ENCODE peak calls at places on chromosomes 12 and 14, in nine cellular contexts. One of them, this sample, is unnamed. For H3K36me3, the result is how much of the 10 kb centered on the place peaks cover.

GRCh38 chr12:66014818-66015217 is 115.7 kb downstream of the LLPH start:
- DNase-seq in CD8-positive, alpha-beta T cell: no peak
- DNase-seq in left ventricle myocardium inferior: no peak
- DNase-seq in HCT116: no peak
- DNase-seq in cardiac muscle cell: no peak
- DNase-seq in heart right ventricle: no peak
- DNase-seq in hepatocyte: no peak
- DNase-seq in fibroblast of lung: peak
- DNase-seq in tibial nerve: no peak
- DNase-seq in this sample: no peak

GRCh38 chr12:27821259-27821973 is 41.4 kb upstream of the MANSC4 start:
- DNase-seq in tibial nerve: peak
- DNase-seq in HCT116: peak
- DNase-seq in CD8-positive, alpha-beta T cell: no peak
- DNase-seq in heart right ventricle: peak
- DNase-seq in fibroblast of lung: peak
- DNase-seq in left ventricle myocardium inferior: no peak
- DNase-seq in cardiac muscle cell: peak
- DNase-seq in hepatocyte: peak
- DNase-seq in this sample: no peak

GRCh38 chr12:95462081-95462480 is 11.9 kb upstream of the METAP2 start:
- DNase-seq in HCT116: no peak
- DNase-seq in heart right ventricle: no peak
- DNase-seq in tibial nerve: no peak
- DNase-seq in CD8-positive, alpha-beta T cell: no peak
- DNase-seq in fibroblast of lung: no peak
- DNase-seq in hepatocyte: no peak
- DNase-seq in cardiac muscle cell: no peak
- DNase-seq in left ventricle myocardium inferior: no peak
- DNase-seq in this sample: no peak

GRCh38 chr14:59417301-59417700 is 47.9 kb downstream of the GPR135 start:
- DNase-seq in hepatocyte: no peak
- DNase-seq in left ventricle myocardium inferior: no peak
- DNase-seq in HCT116: no peak
- DNase-seq in cardiac muscle cell: no peak
- DNase-seq in CD8-positive, alpha-beta T cell: no peak
- DNase-seq in tibial nerve: no peak
- DNase-seq in heart right ventricle: no peak
- DNase-seq in fibroblast of lung: no peak
- DNase-seq in this sample: no peak

GRCh38 chr12:130116791-130117190 is 45.5 kb upstream of the FZD10 start:
- DNase-seq in cardiac muscle cell: no peak
- DNase-seq in fibroblast of lung: no peak
- DNase-seq in HCT116: no peak
- DNase-seq in tibial nerve: no peak
- DNase-seq in heart right ventricle: no peak
- DNase-seq in left ventricle myocardium inferior: no peak
- DNase-seq in CD8-positive, alpha-beta T cell: no peak
- DNase-seq in hepatocyte: no peak
- DNase-seq in this sample: no peak

GRCh38 chr14:90971687-90972086 is 88.8 kb downstream of the RPS6KA5 start:
- DNase-seq in heart right ventricle: no peak
- DNase-seq in CD8-positive, alpha-beta T cell: no peak
- DNase-seq in HCT116: no peak
- DNase-seq in tibial nerve: no peak
- DNase-seq in fibroblast of lung: no peak
- DNase-seq in left ventricle myocardium inferior: no peak
- DNase-seq in cardiac muscle cell: no peak
- DNase-seq in hepatocyte: no peak
- DNase-seq in this sample: no peak

GRCh38 chr14:105537580-105538474 is 11.4 kb downstream of the TMEM121 start:
- DNase-seq in tibial nerve: peak
- DNase-seq in hepatocyte: peak
- DNase-seq in CD8-positive, alpha-beta T cell: peak
- DNase-seq in fibroblast of lung: no peak
- DNase-seq in cardiac muscle cell: no peak
- DNase-seq in HCT116: no peak
- DNase-seq in left ventricle myocardium inferior: peak
- DNase-seq in heart right ventricle: peak
- DNase-seq in this sample: no peak

GRCh38 chr14:56087824-56088571 is 30.2 kb upstream of the PELI2 start:
- DNase-seq in cardiac muscle cell: peak
- DNase-seq in heart right ventricle: no peak
- DNase-seq in tibial nerve: no peak
- DNase-seq in hepatocyte: peak
- DNase-seq in HCT116: no peak
- DNase-seq in CD8-positive, alpha-beta T cell: no peak
- DNase-seq in fibroblast of lung: peak
- DNase-seq in left ventricle myocardium inferior: no peak
- DNase-seq in this sample: no peak

GRCh38 chr14:102249041-102249440 is 55.9 kb downstream of the MOK start:
- DNase-seq in fibroblast of lung: peak
- DNase-seq in CD8-positive, alpha-beta T cell: no peak
- DNase-seq in heart right ventricle: no peak
- DNase-seq in HCT116: no peak
- DNase-seq in cardiac muscle cell: no peak
- DNase-seq in hepatocyte: no peak
- DNase-seq in left ventricle myocardium inferior: no peak
- DNase-seq in tibial nerve: no peak
- DNase-seq in this sample: no peak

GRCh38 chr14:68650403-68650994 is 142.4 kb downstream of the ZFP36L1 start:
- DNase-seq in left ventricle myocardium inferior: no peak
- DNase-seq in CD8-positive, alpha-beta T cell: no peak
- DNase-seq in HCT116: no peak
- DNase-seq in cardiac muscle cell: no peak
- DNase-seq in heart right ventricle: no peak
- DNase-seq in hepatocyte: no peak
- DNase-seq in tibial nerve: no peak
- DNase-seq in fibroblast of lung: no peak
- DNase-seq in this sample: no peak

GRCh38 chr12:32084017-32084688 is 22.5 kb upstream of the BICD1 start:
- DNase-seq in tibial nerve: no peak
- DNase-seq in HCT116: no peak
- DNase-seq in left ventricle myocardium inferior: no peak
- DNase-seq in CD8-positive, alpha-beta T cell: no peak
- DNase-seq in hepatocyte: no peak
- DNase-seq in heart right ventricle: no peak
- DNase-seq in cardiac muscle cell: no peak
- DNase-seq in fibroblast of lung: peak
- DNase-seq in this sample: no peak

GRCh38 chr12:48956279-48957140 is 777 bp downstream of the ARF3 start:
- DNase-seq in HCT116: peak
- DNase-seq in fibroblast of lung: peak
- DNase-seq in hepatocyte: peak
- DNase-seq in left ventricle myocardium inferior: peak
- DNase-seq in heart right ventricle: peak
- DNase-seq in CD8-positive, alpha-beta T cell: no peak
- DNase-seq in cardiac muscle cell: peak
- DNase-seq in tibial nerve: peak
- DNase-seq in this sample: peak

GRCh38 chr14:64200170-64200569 is 94.0 kb downstream of the ESR2 start:
- DNase-seq in cardiac muscle cell: peak
- DNase-seq in heart right ventricle: peak
- DNase-seq in fibroblast of lung: no peak
- DNase-seq in CD8-positive, alpha-beta T cell: no peak
- DNase-seq in tibial nerve: no peak
- DNase-seq in left ventricle myocardium inferior: peak
- DNase-seq in hepatocyte: peak
- DNase-seq in HCT116: no peak
- DNase-seq in this sample: peak

GRCh38 chr14:72552236-72552635 is 341.7 kb downstream of the DPF3 start:
- DNase-seq in tibial nerve: no peak
- DNase-seq in heart right ventricle: no peak
- DNase-seq in HCT116: no peak
- DNase-seq in left ventricle myocardium inferior: no peak
- DNase-seq in hepatocyte: no peak
- DNase-seq in fibroblast of lung: no peak
- DNase-seq in CD8-positive, alpha-beta T cell: no peak
- DNase-seq in cardiac muscle cell: no peak
- DNase-seq in this sample: no peak

GRCh38 chr12:117208811-117209455 is 18.7 kb upstream of the FBXO21 start:
- DNase-seq in CD8-positive, alpha-beta T cell: no peak
- DNase-seq in heart right ventricle: no peak
- DNase-seq in hepatocyte: no peak
- DNase-seq in left ventricle myocardium inferior: no peak
- DNase-seq in HCT116: no peak
- DNase-seq in fibroblast of lung: no peak
- DNase-seq in tibial nerve: no peak
- DNase-seq in cardiac muscle cell: no peak
- DNase-seq in this sample: no peak

DNA sequence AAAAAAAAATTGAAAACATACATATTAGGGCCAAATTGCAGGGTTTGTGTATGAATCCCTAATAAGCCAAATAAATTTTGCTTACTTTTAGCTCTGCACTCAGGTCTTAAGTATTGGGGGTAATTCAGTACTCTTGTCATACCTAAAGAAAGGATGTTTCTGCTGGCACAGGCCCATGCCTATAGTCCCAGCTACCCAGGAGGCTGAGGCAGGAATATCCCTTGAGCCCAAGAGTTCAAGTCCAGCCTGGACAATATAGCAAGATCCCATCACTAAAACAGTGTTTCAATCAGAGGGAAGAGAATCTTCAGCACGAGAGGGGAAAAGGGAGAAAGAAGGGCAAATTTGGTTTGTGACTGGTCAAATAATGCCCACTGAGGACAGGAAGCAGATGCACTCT is 3.4 kb upstream of the GPR19 start:
- DNase-seq in CD8-positive, alpha-beta T cell: no peak
- DNase-seq in tibial nerve: no peak
- DNase-seq in fibroblast of lung: no peak
- DNase-seq in cardiac muscle cell: no peak
- DNase-seq in heart right ventricle: no peak
- DNase-seq in hepatocyte: no peak
- DNase-seq in HCT116: no peak
- DNase-seq in left ventricle myocardium inferior: no peak
- DNase-seq in this sample: no peak
- H3K27ac ChIP-seq in CD8-positive, alpha-beta T cell: no peak
- H3K27ac ChIP-seq in tibial nerve: no peak
- H3K27ac ChIP-seq in fibroblast of lung: no peak
- H3K27ac ChIP-seq in cardiac muscle cell: no peak
- H3K27ac ChIP-seq in heart right ventricle: no peak
- H3K27ac ChIP-seq in hepatocyte: no peak
- H3K27ac ChIP-seq in HCT116: no peak
- H3K27ac ChIP-seq in left ventricle myocardium inferior: no peak
- H3K27ac ChIP-seq in this sample: no peak

DNA sequence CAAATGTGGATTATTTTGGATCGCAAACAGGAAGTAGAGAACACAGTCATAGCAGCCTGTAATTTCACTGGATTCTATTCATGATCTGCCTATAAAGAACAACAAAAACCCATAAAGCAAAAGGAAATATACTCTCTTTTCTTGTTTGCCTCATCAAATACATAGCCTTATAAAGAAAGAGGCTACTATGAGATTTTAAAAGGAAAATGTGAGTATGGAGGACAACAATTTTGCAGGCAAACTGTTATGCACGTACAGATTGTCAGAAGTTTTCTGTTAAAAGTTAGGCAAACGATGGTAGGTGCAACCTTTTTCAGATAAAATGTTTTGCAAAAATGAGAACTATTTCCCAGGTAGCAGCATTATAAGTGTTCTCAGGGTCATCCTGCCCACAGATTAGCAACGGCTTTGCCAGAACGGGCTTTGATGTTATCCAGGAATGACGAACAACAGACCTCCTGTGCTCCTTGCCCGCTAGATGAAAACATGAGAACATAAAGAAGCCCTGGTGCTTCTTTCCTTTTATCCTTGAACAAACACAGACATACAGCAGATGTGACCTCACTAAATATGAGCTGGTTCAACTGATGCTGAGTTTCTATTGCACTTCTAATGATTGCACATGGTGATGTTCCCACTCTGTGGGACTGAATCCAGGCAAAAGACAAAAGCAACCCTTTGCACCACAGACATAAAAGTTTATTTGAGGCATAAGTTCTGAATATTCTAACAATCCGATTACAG is 88.1 kb downstream of the ITPR2 start:
- DNase-seq in left ventricle myocardium inferior: no peak
- DNase-seq in heart right ventricle: no peak
- DNase-seq in CD8-positive, alpha-beta T cell: no peak
- DNase-seq in hepatocyte: no peak
- DNase-seq in HCT116: no peak
- DNase-seq in fibroblast of lung: peak
- DNase-seq in tibial nerve: no peak
- DNase-seq in cardiac muscle cell: peak
- DNase-seq in this sample: no peak
- TF ChIP-seq CTCF in left ventricle myocardium inferior: no peak
- TF ChIP-seq CTCF in heart right ventricle: no peak
- TF ChIP-seq CTCF in CD8-positive, alpha-beta T cell: no peak
- TF ChIP-seq CTCF in hepatocyte: no peak
- TF ChIP-seq CTCF in HCT116: no peak
- TF ChIP-seq CTCF in fibroblast of lung: no peak
- TF ChIP-seq CTCF in tibial nerve: no peak
- TF ChIP-seq CTCF in cardiac muscle cell: no peak
- TF ChIP-seq CTCF in this sample: no peak

GRCh38 chr12:69509308-69509736 is 39.1 kb downstream of the FRS2 start:
- DNase-seq in heart right ventricle: no peak
- DNase-seq in cardiac muscle cell: no peak
- DNase-seq in hepatocyte: no peak
- DNase-seq in HCT116: no peak
- DNase-seq in tibial nerve: no peak
- DNase-seq in fibroblast of lung: peak
- DNase-seq in left ventricle myocardium inferior: no peak
- DNase-seq in CD8-positive, alpha-beta T cell: no peak
- DNase-seq in this sample: no peak

GRCh38 chr12:69510176-69510827 is 40.1 kb downstream of the FRS2 start:
- DNase-seq in hepatocyte: no peak
- DNase-seq in heart right ventricle: no peak
- DNase-seq in CD8-positive, alpha-beta T cell: no peak
- DNase-seq in left ventricle myocardium inferior: no peak
- DNase-seq in tibial nerve: no peak
- DNase-seq in fibroblast of lung: no peak
- DNase-seq in HCT116: no peak
- DNase-seq in cardiac muscle cell: no peak
- DNase-seq in this sample: no peak

GRCh38 chr12:69511016-69511415 is 40.8 kb downstream of the FRS2 start:
- DNase-seq in fibroblast of lung: no peak
- DNase-seq in tibial nerve: no peak
- DNase-seq in heart right ventricle: no peak
- DNase-seq in HCT116: no peak
- DNase-seq in left ventricle myocardium inferior: no peak
- DNase-seq in hepatocyte: no peak
- DNase-seq in cardiac muscle cell: no peak
- DNase-seq in CD8-positive, alpha-beta T cell: no peak
- DNase-seq in this sample: no peak

GRCh38 chr12:69508091-69508490 is 37.9 kb downstream of the FRS2 start:
- DNase-seq in HCT116: no peak
- DNase-seq in CD8-positive, alpha-beta T cell: no peak
- DNase-seq in left ventricle myocardium inferior: no peak
- DNase-seq in tibial nerve: no peak
- DNase-seq in hepatocyte: no peak
- DNase-seq in cardiac muscle cell: no peak
- DNase-seq in heart right ventricle: no peak
- DNase-seq in fibroblast of lung: peak
- DNase-seq in this sample: no peak

GRCh38 chr12:69508581-69508980 is 38.4 kb downstream of the FRS2 start:
- DNase-seq in fibroblast of lung: no peak
- DNase-seq in cardiac muscle cell: no peak
- DNase-seq in left ventricle myocardium inferior: no peak
- DNase-seq in hepatocyte: no peak
- DNase-seq in heart right ventricle: no peak
- DNase-seq in CD8-positive, alpha-beta T cell: no peak
- DNase-seq in HCT116: no peak
- DNase-seq in tibial nerve: no peak
- DNase-seq in this sample: no peak
- H3K36me3 ChIP-seq in fibroblast of lung: under half
- H3K36me3 ChIP-seq in cardiac muscle cell: under half
- H3K36me3 ChIP-seq in left ventricle myocardium inferior: under half
- H3K36me3 ChIP-seq in hepatocyte: under half
- H3K36me3 ChIP-seq in heart right ventricle: under half
- H3K36me3 ChIP-seq in CD8-positive, alpha-beta T cell: under half
- H3K36me3 ChIP-seq in HCT116: under half
- H3K36me3 ChIP-seq in tibial nerve: under half
- H3K36me3 ChIP-seq in this sample: under half

GRCh38 chr12:77630341-77630740 is 200.4 kb upstream of the NAV3 start:
- DNase-seq in cardiac muscle cell: no peak
- DNase-seq in left ventricle myocardium inferior: no peak
- DNase-seq in CD8-positive, alpha-beta T cell: no peak
- DNase-seq in hepatocyte: no peak
- DNase-seq in HCT116: no peak
- DNase-seq in heart right ventricle: no peak
- DNase-seq in fibroblast of lung: no peak
- DNase-seq in tibial nerve: no peak
- DNase-seq in this sample: no peak
- H3K27ac ChIP-seq in cardiac muscle cell: no peak
- H3K27ac ChIP-seq in left ventricle myocardium inferior: no peak
- H3K27ac ChIP-seq in CD8-positive, alpha-beta T cell: no peak
- H3K27ac ChIP-seq in hepatocyte: no peak
- H3K27ac ChIP-seq in HCT116: no peak
- H3K27ac ChIP-seq in heart right ventricle: no peak
- H3K27ac ChIP-seq in fibroblast of lung: no peak
- H3K27ac ChIP-seq in tibial nerve: no peak
- H3K27ac ChIP-seq in this sample: no peak